ENCODE peak calls at places on chromosome 4, in six cellular contexts. One of them, this sample, is unnamed.

GRCh38 chr4:131974730-131975129 is 1174.4 kb upstream of the PCDH10 start:
- DNase-seq in neuronal stem cell: no peak
- DNase-seq in Karpas-422: no peak
- DNase-seq in SW480: no peak
- DNase-seq in HFFc6: peak
- DNase-seq in cardiac muscle cell: no peak
- DNase-seq in this sample: no peak

GRCh38 chr4:150078996-150079581 is 844 bp downstream of the DCLK2 start:
- DNase-seq in neuronal stem cell: peak
- DNase-seq in Karpas-422: no peak
- DNase-seq in SW480: peak
- DNase-seq in HFFc6: peak
- DNase-seq in cardiac muscle cell: peak
- DNase-seq in this sample: peak

GRCh38 chr4:117692538-117692937 is 341.7 kb upstream of the NDST3 start:
- DNase-seq in neuronal stem cell: no peak
- DNase-seq in Karpas-422: no peak
- DNase-seq in SW480: no peak
- DNase-seq in HFFc6: no peak
- DNase-seq in cardiac muscle cell: no peak
- DNase-seq in this sample: no peak

GRCh38 chr4:2849267-2850140 is 5.9 kb downstream of the ADD1 start:
- DNase-seq in neuronal stem cell: no peak
- DNase-seq in Karpas-422: no peak
- DNase-seq in SW480: no peak
- DNase-seq in HFFc6: no peak
- DNase-seq in cardiac muscle cell: no peak
- DNase-seq in this sample: no peak

GRCh38 chr4:124415206-124415605 is 297.3 kb downstream of the ANKRD50 start:
- DNase-seq in neuronal stem cell: no peak
- DNase-seq in Karpas-422: no peak
- DNase-seq in SW480: no peak
- DNase-seq in HFFc6: peak
- DNase-seq in cardiac muscle cell: no peak
- DNase-seq in this sample: no peak

GRCh38 chr4:8355864-8356565 is 84.5 kb downstream of the ACOX3 start:
- DNase-seq in neuronal stem cell: no peak
- DNase-seq in Karpas-422: no peak
- DNase-seq in SW480: no peak
- DNase-seq in HFFc6: no peak
- DNase-seq in cardiac muscle cell: no peak
- DNase-seq in this sample: no peak

GRCh38 chr4:107835409-107835808 is 10.7 kb downstream of the SGMS2 start:
- DNase-seq in neuronal stem cell: no peak
- DNase-seq in Karpas-422: no peak
- DNase-seq in SW480: no peak
- DNase-seq in HFFc6: peak
- DNase-seq in cardiac muscle cell: no peak
- DNase-seq in this sample: no peak

GRCh38 chr4:121472937-121473721 is 92.3 kb upstream of the QRFPR start:
- DNase-seq in neuronal stem cell: no peak
- DNase-seq in Karpas-422: no peak
- DNase-seq in SW480: no peak
- DNase-seq in HFFc6: no peak
- DNase-seq in cardiac muscle cell: no peak
- DNase-seq in this sample: no peak

GRCh38 chr4:161188578-161188977 is 975.2 kb downstream of the FSTL5 start:
- DNase-seq in neuronal stem cell: no peak
- DNase-seq in Karpas-422: no peak
- DNase-seq in SW480: no peak
- DNase-seq in HFFc6: no peak
- DNase-seq in cardiac muscle cell: no peak
- DNase-seq in this sample: no peak

GRCh38 chr4:6141554-6141953 is 58.8 kb downstream of the JAKMIP1 start:
- DNase-seq in neuronal stem cell: no peak
- DNase-seq in Karpas-422: no peak
- DNase-seq in SW480: no peak
- DNase-seq in HFFc6: no peak
- DNase-seq in cardiac muscle cell: no peak
- DNase-seq in this sample: no peak

GRCh38 chr4:153346563-153346962 is 2.1 kb downstream of the MND1 start:
- DNase-seq in neuronal stem cell: peak
- DNase-seq in Karpas-422: peak
- DNase-seq in SW480: no peak
- DNase-seq in HFFc6: no peak
- DNase-seq in cardiac muscle cell: peak
- DNase-seq in this sample: no peak

GRCh38 chr4:175745340-175745739 is 66.7 kb downstream of the GPM6A start:
- DNase-seq in neuronal stem cell: no peak
- DNase-seq in Karpas-422: no peak
- DNase-seq in SW480: no peak
- DNase-seq in HFFc6: no peak
- DNase-seq in cardiac muscle cell: no peak
- DNase-seq in this sample: no peak

GRCh38 chr4:158722291-158722916 is 792 bp downstream of the PPID start:
- DNase-seq in neuronal stem cell: peak
- DNase-seq in Karpas-422: peak
- DNase-seq in SW480: peak
- DNase-seq in HFFc6: peak
- DNase-seq in cardiac muscle cell: peak
- DNase-seq in this sample: peak

GRCh38 chr4:10005632-10006031 is 15.7 kb downstream of the SLC2A9 start:
- DNase-seq in neuronal stem cell: no peak
- DNase-seq in Karpas-422: no peak
- DNase-seq in SW480: no peak
- DNase-seq in HFFc6: no peak
- DNase-seq in cardiac muscle cell: no peak
- DNase-seq in this sample: no peak

This sample was measured in Daoy.